ENCODE peak calls at places on chromosomes 6 and 20, in six cellular contexts. One of them, this sample, is unnamed.

GRCh38 chr6:35088281-35089215 is 52.6 kb downstream of the TCP11 start:
- DNase-seq in breast epithelium: peak
- DNase-seq in A549: no peak
- DNase-seq in ovary: peak
- DNase-seq in adrenal gland: no peak
- DNase-seq in uterus: no peak
- DNase-seq in this sample: no peak

GRCh38 chr6:71034578-71034977 is 77.7 kb upstream of the B3GAT2 start:
- DNase-seq in adrenal gland: no peak
- DNase-seq in A549: no peak
- DNase-seq in uterus: no peak
- DNase-seq in ovary: no peak
- DNase-seq in breast epithelium: no peak
- DNase-seq in this sample: no peak

GRCh38 chr6:170284866-170285469 is 5.9 kb downstream of the DLL1 start:
- DNase-seq in A549: no peak
- DNase-seq in uterus: no peak
- DNase-seq in adrenal gland: no peak
- DNase-seq in ovary: peak
- DNase-seq in breast epithelium: no peak
- DNase-seq in this sample: peak

GRCh38 chr6:44627091-44627878 is 239.8 kb downstream of the CDC5L start:
- DNase-seq in adrenal gland: peak
- DNase-seq in breast epithelium: no peak
- DNase-seq in uterus: no peak
- DNase-seq in A549: no peak
- DNase-seq in ovary: no peak
- DNase-seq in this sample: no peak

GRCh38 chr6:32082951-32083350 is 26.2 kb downstream of the TNXB start:
- DNase-seq in adrenal gland: peak
- DNase-seq in uterus: peak
- DNase-seq in breast epithelium: no peak
- DNase-seq in ovary: peak
- DNase-seq in A549: peak
- DNase-seq in this sample: no peak

GRCh38 chr20:1267161-1267560 is 1.1 kb downstream of the SNPH start:
- DNase-seq in ovary: no peak
- DNase-seq in breast epithelium: no peak
- DNase-seq in A549: no peak
- DNase-seq in adrenal gland: no peak
- DNase-seq in uterus: no peak
- DNase-seq in this sample: no peak

GRCh38 chr20:13865825-13866351 is 81.1 kb downstream of the NDUFAF5 start:
- DNase-seq in ovary: no peak
- DNase-seq in adrenal gland: peak
- DNase-seq in uterus: peak
- DNase-seq in A549: no peak
- DNase-seq in breast epithelium: no peak
- DNase-seq in this sample: no peak

GRCh38 chr6:154509421-154510143 is 903 bp downstream of the CNKSR3 start:
- DNase-seq in adrenal gland: peak
- DNase-seq in A549: no peak
- DNase-seq in breast epithelium: no peak
- DNase-seq in uterus: peak
- DNase-seq in ovary: peak
- DNase-seq in this sample: peak

GRCh38 chr6:34537922-34538550 is 18.1 kb downstream of the SPDEF start:
- DNase-seq in ovary: no peak
- DNase-seq in breast epithelium: no peak
- DNase-seq in A549: no peak
- DNase-seq in adrenal gland: no peak
- DNase-seq in uterus: no peak
- DNase-seq in this sample: no peak

GRCh38 chr6:150695652-150696051 is 96.0 kb downstream of the PLEKHG1 start:
- DNase-seq in breast epithelium: no peak
- DNase-seq in ovary: no peak
- DNase-seq in uterus: no peak
- DNase-seq in adrenal gland: no peak
- DNase-seq in A549: no peak
- DNase-seq in this sample: no peak

GRCh38 chr6:27214126-27214601 is 33.3 kb upstream of the PRSS16 start:
- DNase-seq in A549: peak
- DNase-seq in breast epithelium: no peak
- DNase-seq in ovary: no peak
- DNase-seq in uterus: no peak
- DNase-seq in adrenal gland: no peak
- DNase-seq in this sample: no peak

GRCh38 chr20:50504231-50504823 is 5.9 kb upstream of the PTPN1 start:
- DNase-seq in breast epithelium: no peak
- DNase-seq in uterus: no peak
- DNase-seq in adrenal gland: peak
- DNase-seq in A549: no peak
- DNase-seq in ovary: no peak
- DNase-seq in this sample: no peak

GRCh38 chr20:63053430-63054102 is 46.8 kb upstream of the BHLHE23 start:
- DNase-seq in uterus: no peak
- DNase-seq in adrenal gland: no peak
- DNase-seq in breast epithelium: no peak
- DNase-seq in A549: no peak
- DNase-seq in ovary: no peak
- DNase-seq in this sample: no peak

GRCh38 chr6:165308926-165309731 is at the start of gene C6orf118:
- DNase-seq in ovary: peak
- DNase-seq in breast epithelium: no peak
- DNase-seq in adrenal gland: peak
- DNase-seq in uterus: no peak
- DNase-seq in A549: peak
- DNase-seq in this sample: no peak

GRCh38 chr6:15385521-15385920 is 139.7 kb downstream of the JARID2 start:
- DNase-seq in breast epithelium: no peak
- DNase-seq in uterus: no peak
- DNase-seq in ovary: no peak
- DNase-seq in A549: no peak
- DNase-seq in adrenal gland: no peak
- DNase-seq in this sample: no peak
- H3K4me3 ChIP-seq in breast epithelium: no peak
- H3K4me3 ChIP-seq in uterus: no peak
- H3K4me3 ChIP-seq in ovary: no peak
- H3K4me3 ChIP-seq in A549: no peak
- H3K4me3 ChIP-seq in adrenal gland: no peak
- H3K4me3 ChIP-seq in this sample: no peak

DNA sequence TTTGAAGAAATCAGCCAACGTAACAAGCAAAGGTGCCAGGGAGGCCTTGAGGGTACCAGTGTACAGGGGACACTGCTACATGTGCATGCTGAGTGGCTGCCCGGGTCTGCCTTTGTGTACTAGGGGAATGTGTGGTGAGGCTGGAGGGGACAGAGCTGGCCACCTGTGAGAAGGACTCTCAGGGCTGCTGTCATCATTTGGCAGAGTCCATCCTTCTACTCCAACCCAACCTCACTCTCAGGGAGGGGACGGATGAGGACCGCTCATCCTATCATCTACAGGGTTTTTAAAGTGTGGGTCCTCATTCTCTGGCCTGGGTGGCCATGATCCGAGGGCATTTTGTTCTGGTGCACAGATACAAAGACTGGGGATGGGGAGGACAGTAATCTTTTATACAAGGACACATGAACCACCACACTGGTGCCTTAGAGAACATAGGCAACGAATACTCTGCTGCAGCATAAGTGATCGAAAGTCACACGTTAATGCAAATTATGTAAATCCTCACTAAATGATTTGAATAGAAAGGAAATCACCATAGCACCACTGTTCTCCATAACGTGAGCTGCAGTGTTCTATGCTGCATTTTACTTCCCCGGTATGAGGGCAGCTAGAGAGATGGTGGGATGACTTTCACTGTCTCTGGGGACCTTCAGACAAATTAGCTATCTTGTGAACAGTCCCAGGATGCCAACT is 181.4 kb downstream of the GMPR start:
- DNase-seq in adrenal gland: no peak
- DNase-seq in A549: no peak
- DNase-seq in uterus: no peak
- DNase-seq in ovary: no peak
- DNase-seq in breast epithelium: no peak
- DNase-seq in this sample: no peak
- TF ChIP-seq POLR2A in adrenal gland: no peak
- TF ChIP-seq POLR2A in A549: no peak
- TF ChIP-seq POLR2A in uterus: no peak
- TF ChIP-seq POLR2A in ovary: no peak
- TF ChIP-seq POLR2A in breast epithelium: no peak
- TF ChIP-seq POLR2A in this sample: no peak

GRCh38 chr6:401994-402640 is 10.6 kb downstream of the IRF4 start:
- DNase-seq in ovary: no peak
- DNase-seq in uterus: no peak
- DNase-seq in A549: no peak
- DNase-seq in adrenal gland: no peak
- DNase-seq in breast epithelium: no peak
- DNase-seq in this sample: no peak
- TF ChIP-seq CTCF in ovary: no peak
- TF ChIP-seq CTCF in uterus: no peak
- TF ChIP-seq CTCF in A549: no peak
- TF ChIP-seq CTCF in adrenal gland: no peak
- TF ChIP-seq CTCF in breast epithelium: no peak
- TF ChIP-seq CTCF in this sample: no peak

DNA sequence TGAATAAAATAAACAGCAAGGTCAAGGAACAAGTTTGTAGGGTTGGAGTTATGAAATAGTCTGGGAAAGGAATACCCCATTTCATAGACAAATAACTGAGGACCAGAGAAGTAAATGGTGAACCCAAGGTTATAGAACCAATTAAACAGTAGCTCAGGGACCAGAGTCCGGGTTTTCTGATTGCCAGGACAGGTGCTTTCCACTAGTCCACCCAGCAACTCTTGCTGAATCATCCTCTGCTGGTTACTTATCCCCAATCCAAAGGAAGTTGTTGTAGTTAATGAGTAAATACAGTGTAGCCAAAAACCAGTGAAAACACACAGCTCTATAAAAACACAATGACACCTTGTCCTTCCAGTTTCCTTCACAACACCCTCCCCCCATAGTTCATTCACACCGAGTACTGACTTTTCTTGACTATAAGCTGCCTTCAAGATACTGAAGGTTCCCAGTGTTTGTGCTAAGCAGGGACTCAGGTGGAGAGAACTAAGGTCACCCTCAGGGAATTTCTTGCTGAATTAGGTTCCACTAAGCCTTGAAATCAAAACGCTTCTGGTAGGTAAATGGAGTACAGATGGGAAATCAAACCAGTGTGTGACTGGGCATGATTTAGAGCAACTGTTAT is 717 bp upstream of the TINAG start:
- DNase-seq in adrenal gland: no peak
- DNase-seq in A549: peak
- DNase-seq in ovary: no peak
- DNase-seq in uterus: no peak
- DNase-seq in breast epithelium: no peak
- DNase-seq in this sample: no peak
- H3K4me3 ChIP-seq in adrenal gland: no peak
- H3K4me3 ChIP-seq in A549: no peak
- H3K4me3 ChIP-seq in ovary: no peak
- H3K4me3 ChIP-seq in uterus: no peak
- H3K4me3 ChIP-seq in breast epithelium: no peak
- H3K4me3 ChIP-seq in this sample: no peak

GRCh38 chr6:158772172-158772571 is 47.0 kb downstream of the EZR start:
- DNase-seq in A549: no peak
- DNase-seq in uterus: no peak
- DNase-seq in adrenal gland: no peak
- DNase-seq in ovary: peak
- DNase-seq in breast epithelium: no peak
- DNase-seq in this sample: no peak

GRCh38 chr6:158775832-158776231 is 43.3 kb downstream of the EZR start:
- DNase-seq in adrenal gland: no peak
- DNase-seq in breast epithelium: no peak
- DNase-seq in A549: no peak
- DNase-seq in ovary: no peak
- DNase-seq in uterus: no peak
- DNase-seq in this sample: no peak

GRCh38 chr6:158772851-158773371 is 46.3 kb downstream of the EZR start:
- DNase-seq in adrenal gland: no peak
- DNase-seq in uterus: no peak
- DNase-seq in breast epithelium: no peak
- DNase-seq in A549: peak
- DNase-seq in ovary: peak
- DNase-seq in this sample: no peak

GRCh38 chr6:158774734-158775449 is 44.3 kb downstream of the EZR start:
- DNase-seq in uterus: no peak
- DNase-seq in A549: no peak
- DNase-seq in breast epithelium: no peak
- DNase-seq in adrenal gland: no peak
- DNase-seq in ovary: peak
- DNase-seq in this sample: no peak

DNA sequence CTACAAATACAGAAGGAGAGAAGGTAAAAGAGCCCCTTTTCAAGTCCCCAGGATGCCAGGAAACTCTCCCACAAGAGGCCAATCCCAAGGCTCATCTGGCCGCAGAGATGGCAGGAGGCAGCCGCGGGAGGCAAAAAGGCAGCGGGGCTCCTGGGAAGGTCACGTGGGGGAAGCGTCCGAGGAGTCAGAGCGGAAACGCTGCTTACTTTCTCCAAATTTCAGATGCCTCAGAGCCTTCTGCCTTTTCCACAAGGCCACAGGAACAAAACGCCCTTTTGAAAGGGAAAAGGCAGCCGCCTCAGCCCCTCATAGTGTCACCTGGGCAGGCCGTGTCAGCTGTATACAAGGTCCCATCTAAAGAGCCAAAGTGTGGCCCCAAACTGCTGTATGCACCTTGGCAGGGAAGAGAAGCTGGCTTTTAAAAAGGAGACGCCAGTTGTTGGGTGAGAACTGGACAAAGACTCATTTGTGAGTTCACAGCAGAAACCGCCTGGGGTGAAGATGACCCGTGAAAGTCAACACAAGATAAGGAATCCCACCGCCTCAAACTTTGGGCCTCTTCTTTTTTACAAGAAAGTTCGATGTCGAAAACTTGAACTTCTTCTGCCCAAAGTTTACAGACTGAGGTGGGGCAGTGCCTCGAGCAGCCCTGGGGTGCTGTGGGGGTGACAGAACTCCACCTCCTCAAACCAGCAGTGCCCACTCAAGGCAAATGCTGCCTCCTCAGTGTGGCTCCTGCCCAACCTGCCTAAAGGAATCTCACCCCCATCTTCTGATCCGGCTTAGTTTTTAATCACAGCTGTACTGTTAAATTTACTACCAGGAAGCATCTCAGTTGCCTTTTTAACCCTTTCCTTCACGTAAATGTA is 45.4 kb downstream of the EZR start:
- DNase-seq in ovary: peak
- DNase-seq in uterus: no peak
- DNase-seq in breast epithelium: no peak
- DNase-seq in A549: no peak
- DNase-seq in adrenal gland: no peak
- DNase-seq in this sample: no peak
- TF ChIP-seq POLR2A in ovary: no peak
- TF ChIP-seq POLR2A in uterus: no peak
- TF ChIP-seq POLR2A in breast epithelium: no peak
- TF ChIP-seq POLR2A in A549: no peak
- TF ChIP-seq POLR2A in adrenal gland: no peak
- TF ChIP-seq POLR2A in this sample: no peak